ENCODE peak calls at places on chromosome 21, in four cellular contexts. R, P, E and I are unnamed samples.
A peak's percentile ranks its signal among the peaks of the same experiment; 100 is the strongest.

GRCh38 chr21:35457097-35457496 is 408.0 kb upstream of the RUNX1 start:
- DNase-seq in R (no peak), P (no peak), E (no peak), I (no peak)

GRCh38 chr21:17539323-17539722 is 26.5 kb downstream of the CXADR start:
- DNase-seq in R (no peak), P (no peak), E (no peak), I (no peak)

GRCh38 chr21:20220586-20220985 is 777.6 kb upstream of the NCAM2 start:
- DNase-seq in R (no peak), P (no peak), E (no peak), I (no peak)

GRCh38 chr21:44871576-44872265 is 1.8 kb downstream of the PTTG1IP start:
- DNase-seq in R (peak; percentile 73), P (no peak), E (peak; percentile 58), I (peak; percentile 48)

GRCh38 chr21:33265664-33266049 is 510 bp upstream of the IL10RB start:
- DNase-seq in R (peak; percentile 78), P (no peak), E (no peak), I (no peak)

GRCh38 chr21:45411810-45412206 is 6.8 kb downstream of the COL18A1 start:
- DNase-seq in R (peak; percentile 21), P (no peak), E (no peak), I (no peak)

GRCh38 chr21:36820176-36821031 is 121.5 kb downstream of the SIM2 start:
- DNase-seq in R (no peak), P (no peak), E (no peak), I (no peak)

GRCh38 chr21:42845296-42845965 is 33.9 kb downstream of the WDR4 start:
- DNase-seq in R (peak; percentile 77), P (peak; percentile 46), E (peak; percentile 32), I (no peak)

GRCh38 chr21:18902641-18903040 is 499.1 kb upstream of the TMPRSS15 start:
- DNase-seq in R (no peak), P (no peak), E (no peak), I (no peak)

GRCh38 chr21:42381347-42381984 is 14.4 kb downstream of the TMPRSS3 start:
- DNase-seq in R (peak; percentile 26), P (no peak), E (peak; percentile 31), I (peak; percentile 65)

GRCh38 chr21:42340187-42340586 is 10.6 kb downstream of the TFF2 start:
- DNase-seq in R (no peak), P (peak; percentile 40), E (no peak), I (no peak)